ENCODE peak calls at places on chromosome 18, in nine cellular contexts. W is GM23338; Q is mammary epithelial cell; D is T-helper 1 cell; U is uterus; O is AG09309; S is NCI-H460; J is naive thymus-derived CD8-positive, alpha-beta T cell; C is stimulated activated CD8-positive, alpha-beta memory T cell treated with anti-CD3 and anti-CD28 coated beads, Interleukin-2, amount 100 ng/mL, for 1 hour. A is an unnamed sample.

GRCh38 chr18:12423393-12423792 is 15.7 kb downstream of the PRELID3A start:
- DNase-seq in J (no peak), Q (no peak), D (no peak), S (no peak), W (no peak), O (no peak), U (no peak), C (no peak), A (no peak)

GRCh38 chr18:3603460-3604259 is 153.7 kb downstream of the TGIF1 start:
- DNase-seq in J (no peak), D (peak), W (peak), C (no peak), O (peak), U (no peak), Q (peak), S (peak), A (no peak)

GRCh38 chr18:26453370-26454030 is 94.9 kb downstream of the KCTD1 start:
- DNase-seq in S (no peak), C (no peak), D (no peak), J (no peak), Q (no peak), W (no peak), U (no peak), O (no peak), A (no peak)

GRCh38 chr18:55997156-55997561 is 409.2 kb upstream of the TCF4 start:
- DNase-seq in W (peak), Q (peak), O (no peak), D (no peak), J (no peak), S (no peak), C (no peak), U (no peak), A (no peak)

GRCh38 chr18:13425357-13426095 is 207.0 kb downstream of the LDLRAD4 start:
- DNase-seq in S (no peak), C (no peak), W (no peak), U (no peak), D (peak), O (no peak), Q (no peak), J (no peak), A (no peak)

GRCh38 chr18:76903386-76903785 is 81.0 kb downstream of the ZNF236 start:
- DNase-seq in O (no peak), D (no peak), W (no peak), U (no peak), C (no peak), S (no peak), Q (no peak), J (no peak), A (no peak)

GRCh38 chr18:77223653-77224052 is 26.0 kb upstream of the GALR1 start:
- DNase-seq in S (peak), D (no peak), J (no peak), W (no peak), C (no peak), Q (peak), U (no peak), O (peak), A (no peak)

GRCh38 chr18:2531751-2532150 is 39.6 kb downstream of the METTL4 start:
- DNase-seq in J (no peak), Q (no peak), W (no peak), O (no peak), C (no peak), D (no peak), S (no peak), U (no peak), A (no peak)

GRCh38 chr18:24417465-24417864 is 9.0 kb upstream of the IMPACT start:
- DNase-seq in W (no peak), D (no peak), Q (no peak), S (no peak), U (no peak), J (no peak), C (no peak), O (no peak), A (no peak)

GRCh38 chr18:13616041-13616440 is 110.3 kb downstream of the FAM210A start:
- DNase-seq in D (no peak), O (no peak), J (no peak), U (no peak), C (no peak), S (no peak), W (no peak), Q (no peak), A (no peak)

GRCh38 chr18:13527256-13527655 is 199.1 kb downstream of the FAM210A start:
- DNase-seq in J (no peak), U (no peak), W (no peak), C (no peak), D (no peak), O (no peak), S (no peak), Q (no peak), A (no peak)

GRCh38 chr18:8800445-8800844 is 95.1 kb downstream of the MTCL1 start:
- DNase-seq in O (peak), W (peak), J (no peak), D (no peak), U (no peak), Q (peak), S (peak), C (no peak), A (no peak)

GRCh38 chr18:58871514-58872490 is 7.1 kb downstream of the ZNF532 start:
- DNase-seq in O (no peak), D (no peak), U (no peak), S (no peak), W (no peak), Q (no peak), J (no peak), C (no peak), A (no peak)

GRCh38 chr18:61991201-61991600 is 98.4 kb upstream of the RNF152 start:
- DNase-seq in D (no peak), C (no peak), J (no peak), W (no peak), Q (peak), S (no peak), O (peak), U (peak), A (no peak)

GRCh38 chr18:44309185-44309584 is 371.5 kb upstream of the SETBP1 start:
- DNase-seq in J (no peak), O (peak), U (no peak), C (no peak), S (no peak), D (no peak), Q (peak), W (no peak), A (no peak)

GRCh38 chr18:68660355-68661183 is 54.3 kb downstream of the TMX3 start:
- DNase-seq in O (peak), J (no peak), Q (peak), D (peak), C (no peak), U (no peak), W (peak), S (peak), A (no peak)

GRCh38 chr18:51537487-51537886 is 340.0 kb upstream of the MEX3C start:
- DNase-seq in U (no peak), J (no peak), W (peak), D (peak), S (peak), C (no peak), Q (peak), O (no peak), A (no peak)

GRCh38 chr18:78240867-78241266 is 738.8 kb upstream of the SALL3 start:
- DNase-seq in D (no peak), C (no peak), S (no peak), U (no peak), J (no peak), W (no peak), Q (no peak), O (no peak), A (no peak)

GRCh38 chr18:76972838-76973237 is 150.5 kb downstream of the ZNF236 start:
- DNase-seq in C (no peak), W (no peak), U (no peak), Q (no peak), S (no peak), O (no peak), D (no peak), J (no peak), A (no peak)

GRCh38 chr18:37450434-37451133 is 115.0 kb downstream of the CELF4 start:
- DNase-seq in Q (no peak), S (no peak), W (peak), U (no peak), J (no peak), C (no peak), D (no peak), O (no peak), A (no peak)

GRCh38 chr18:75625966-75626365 is 198.5 kb upstream of the SMIM21 start:
- DNase-seq in W (no peak), J (no peak), S (no peak), C (no peak), Q (peak), U (no peak), O (no peak), D (no peak), A (no peak)